ENCODE peak calls at places on chromosomes 3 and 15, in four cellular contexts. One of them, this sample, is unnamed.

GRCh38 chr3:138338816-138339215 is 9.2 kb upstream of the NME9 start:
- DNase-seq in cardiac muscle cell: no peak
- DNase-seq in body of pancreas: no peak
- DNase-seq in left lung: no peak
- DNase-seq in this sample: no peak

GRCh38 chr15:101033801-101034200 is 114.6 kb downstream of the LRRK1 start:
- DNase-seq in cardiac muscle cell: no peak
- DNase-seq in body of pancreas: no peak
- DNase-seq in left lung: no peak
- DNase-seq in this sample: no peak

GRCh38 chr3:69649120-69649519 is 90.1 kb upstream of the MITF start:
- DNase-seq in cardiac muscle cell: no peak
- DNase-seq in body of pancreas: no peak
- DNase-seq in left lung: no peak
- DNase-seq in this sample: no peak

GRCh38 chr3:98395111-98395510 is 4.6 kb downstream of the OR5K3 start:
- DNase-seq in cardiac muscle cell: no peak
- DNase-seq in body of pancreas: no peak
- DNase-seq in left lung: no peak
- DNase-seq in this sample: peak

GRCh38 chr3:143585720-143586456 is 262.4 kb downstream of the SLC9A9 start:
- DNase-seq in cardiac muscle cell: no peak
- DNase-seq in body of pancreas: no peak
- DNase-seq in left lung: no peak
- DNase-seq in this sample: no peak

GRCh38 chr3:140091143-140091542 is 156.2 kb downstream of the CLSTN2 start:
- DNase-seq in cardiac muscle cell: no peak
- DNase-seq in body of pancreas: no peak
- DNase-seq in left lung: no peak
- DNase-seq in this sample: no peak

GRCh38 chr3:46959169-46959515 is 17.4 kb downstream of the CCDC12 start:
- DNase-seq in cardiac muscle cell: no peak
- DNase-seq in body of pancreas: no peak
- DNase-seq in left lung: no peak
- DNase-seq in this sample: no peak

GRCh38 chr15:68650901-68651709 is 72.3 kb downstream of the CORO2B start:
- DNase-seq in cardiac muscle cell: peak
- DNase-seq in body of pancreas: peak
- DNase-seq in left lung: no peak
- DNase-seq in this sample: no peak

GRCh38 chr15:78004919-78005634 is 72.4 kb downstream of the TBC1D2B start:
- DNase-seq in cardiac muscle cell: no peak
- DNase-seq in body of pancreas: peak
- DNase-seq in left lung: peak
- DNase-seq in this sample: peak

GRCh38 chr3:27568393-27568792 is 84.2 kb upstream of the SLC4A7 start:
- DNase-seq in cardiac muscle cell: no peak
- DNase-seq in body of pancreas: no peak
- DNase-seq in left lung: peak
- DNase-seq in this sample: peak

GRCh38 chr3:119034256-119035013 is at the start of gene IGSF11:
- DNase-seq in cardiac muscle cell: peak
- DNase-seq in body of pancreas: peak
- DNase-seq in left lung: peak
- DNase-seq in this sample: peak

GRCh38 chr3:165839296-165840076 is 2.3 kb upstream of the BCHE start:
- DNase-seq in cardiac muscle cell: no peak
- DNase-seq in body of pancreas: no peak
- DNase-seq in left lung: no peak
- DNase-seq in this sample: no peak

GRCh38 chr3:56702487-56703315 is 19.6 kb upstream of the TASOR start:
- DNase-seq in cardiac muscle cell: peak
- DNase-seq in body of pancreas: peak
- DNase-seq in left lung: no peak
- DNase-seq in this sample: no peak

GRCh38 chr3:31968391-31968926 is 12.6 kb downstream of the OSBPL10 start:
- DNase-seq in cardiac muscle cell: no peak
- DNase-seq in body of pancreas: no peak
- DNase-seq in left lung: no peak
- DNase-seq in this sample: no peak
- H3K4me3 ChIP-seq in cardiac muscle cell: no peak
- H3K4me3 ChIP-seq in body of pancreas: no peak
- H3K4me3 ChIP-seq in left lung: no peak
- H3K4me3 ChIP-seq in this sample: no peak

GRCh38 chr3:194134231-194134756 is 1.7 kb upstream of the HES1 start:
- DNase-seq in cardiac muscle cell: peak
- DNase-seq in body of pancreas: no peak
- DNase-seq in left lung: peak
- DNase-seq in this sample: no peak
- H3K27ac ChIP-seq in cardiac muscle cell: peak
- H3K27ac ChIP-seq in body of pancreas: peak
- H3K27ac ChIP-seq in left lung: peak
- H3K27ac ChIP-seq in this sample: peak

DNA sequence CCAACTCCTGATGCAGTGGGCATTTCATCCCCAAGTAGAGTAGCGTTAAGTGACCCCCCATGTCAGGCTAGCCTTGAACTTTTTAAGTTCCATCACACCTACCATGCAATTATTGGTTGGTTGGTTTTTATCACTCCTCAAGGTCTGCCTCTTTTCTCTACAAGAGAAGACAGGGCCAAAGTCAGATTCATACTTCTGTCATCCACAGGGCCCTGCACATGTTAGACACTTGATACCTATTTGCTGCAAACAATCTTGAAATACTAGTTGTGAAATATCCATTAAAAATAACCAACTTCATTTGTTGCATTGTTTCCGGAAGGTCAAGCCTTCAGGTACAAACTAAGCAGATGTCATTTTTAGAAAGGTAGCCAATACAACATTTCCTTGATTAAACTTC is 1.2 kb downstream of the CMSS1 start:
- DNase-seq in cardiac muscle cell: no peak
- DNase-seq in body of pancreas: no peak
- DNase-seq in left lung: no peak
- DNase-seq in this sample: no peak
- H3K4me3 ChIP-seq in cardiac muscle cell: peak
- H3K4me3 ChIP-seq in body of pancreas: no peak
- H3K4me3 ChIP-seq in left lung: no peak
- H3K4me3 ChIP-seq in this sample: peak

DNA sequence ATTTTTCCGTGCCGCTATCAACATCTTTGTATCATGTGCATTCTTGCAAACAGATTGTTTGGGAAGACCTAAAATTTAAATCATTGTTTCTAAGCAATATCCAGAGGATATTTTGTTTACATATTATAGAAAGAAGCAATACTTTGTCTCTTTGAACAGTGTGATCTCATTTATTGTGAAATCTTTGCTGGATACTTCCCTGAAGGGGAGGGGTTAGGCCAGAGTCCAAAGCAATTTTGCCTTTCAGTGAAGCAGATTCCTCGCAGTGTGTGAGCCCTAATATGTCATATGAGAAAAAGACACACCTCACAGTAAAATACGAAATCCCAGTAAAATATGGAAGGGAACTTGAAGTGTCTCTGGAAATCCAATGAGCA is 158.7 kb upstream of the SLCO3A1 start:
- DNase-seq in cardiac muscle cell: no peak
- DNase-seq in body of pancreas: peak
- DNase-seq in left lung: no peak
- DNase-seq in this sample: no peak
- H3K27ac ChIP-seq in cardiac muscle cell: no peak
- H3K27ac ChIP-seq in body of pancreas: no peak
- H3K27ac ChIP-seq in left lung: peak
- H3K27ac ChIP-seq in this sample: peak

GRCh38 chr3:23169551-23169950 is 33.6 kb upstream of the UBE2E2 start:
- DNase-seq in cardiac muscle cell: no peak
- DNase-seq in body of pancreas: no peak
- DNase-seq in left lung: no peak
- DNase-seq in this sample: no peak

GRCh38 chr3:23172059-23172458 is 31.1 kb upstream of the UBE2E2 start:
- DNase-seq in cardiac muscle cell: no peak
- DNase-seq in body of pancreas: no peak
- DNase-seq in left lung: no peak
- DNase-seq in this sample: no peak

GRCh38 chr3:23170306-23170705 is 32.8 kb upstream of the UBE2E2 start:
- DNase-seq in cardiac muscle cell: no peak
- DNase-seq in body of pancreas: no peak
- DNase-seq in left lung: no peak
- DNase-seq in this sample: no peak

GRCh38 chr3:23174426-23175039 is 28.6 kb upstream of the UBE2E2 start:
- DNase-seq in cardiac muscle cell: peak
- DNase-seq in body of pancreas: no peak
- DNase-seq in left lung: no peak
- DNase-seq in this sample: no peak

GRCh38 chr3:23175361-23176073 is 27.6 kb upstream of the UBE2E2 start:
- DNase-seq in cardiac muscle cell: no peak
- DNase-seq in body of pancreas: no peak
- DNase-seq in left lung: no peak
- DNase-seq in this sample: no peak
- H3K4me3 ChIP-seq in cardiac muscle cell: no peak
- H3K4me3 ChIP-seq in body of pancreas: no peak
- H3K4me3 ChIP-seq in left lung: no peak
- H3K4me3 ChIP-seq in this sample: no peak

GRCh38 chr15:63369766-63370165 is 11.9 kb downstream of the CA12 start:
- DNase-seq in cardiac muscle cell: no peak
- DNase-seq in body of pancreas: no peak
- DNase-seq in left lung: no peak
- DNase-seq in this sample: no peak
- H3K27ac ChIP-seq in cardiac muscle cell: no peak
- H3K27ac ChIP-seq in body of pancreas: no peak
- H3K27ac ChIP-seq in left lung: no peak
- H3K27ac ChIP-seq in this sample: no peak

GRCh38 chr3:25555695-25556094 is 109.0 kb downstream of the TOP2B start:
- DNase-seq in cardiac muscle cell: no peak
- DNase-seq in body of pancreas: no peak
- DNase-seq in left lung: no peak
- DNase-seq in this sample: no peak

GRCh38 chr3:25552251-25552650 is 112.5 kb downstream of the TOP2B start:
- DNase-seq in cardiac muscle cell: no peak
- DNase-seq in body of pancreas: no peak
- DNase-seq in left lung: no peak
- DNase-seq in this sample: no peak

GRCh38 chr3:25557641-25558040 is 107.1 kb downstream of the TOP2B start:
- DNase-seq in cardiac muscle cell: no peak
- DNase-seq in body of pancreas: no peak
- DNase-seq in left lung: no peak
- DNase-seq in this sample: no peak

GRCh38 chr3:25556504-25556903 is 108.2 kb downstream of the TOP2B start:
- DNase-seq in cardiac muscle cell: no peak
- DNase-seq in body of pancreas: no peak
- DNase-seq in left lung: no peak
- DNase-seq in this sample: no peak

DNA sequence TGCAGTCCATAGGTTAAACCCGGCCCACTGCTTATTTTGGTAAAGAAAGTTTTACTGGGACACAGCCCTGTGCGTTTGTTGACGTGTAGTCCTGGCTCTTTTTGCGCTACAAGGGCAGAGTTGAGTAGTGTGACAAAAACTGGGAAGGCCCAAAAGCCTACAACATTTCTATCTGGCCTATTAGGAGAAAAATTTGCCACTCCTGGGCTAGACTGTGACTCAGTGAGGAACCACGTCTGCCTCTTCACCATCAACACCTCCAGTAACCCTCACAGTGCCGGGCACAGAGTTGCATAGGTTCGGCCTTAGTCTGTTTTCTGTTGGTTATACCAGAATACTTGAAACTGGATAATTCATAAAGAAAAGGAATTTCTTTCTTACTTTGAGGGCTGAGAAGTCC is 110.3 kb downstream of the TOP2B start:
- DNase-seq in cardiac muscle cell: no peak
- DNase-seq in body of pancreas: no peak
- DNase-seq in left lung: no peak
- DNase-seq in this sample: no peak
- H3K4me3 ChIP-seq in cardiac muscle cell: no peak
- H3K4me3 ChIP-seq in body of pancreas: no peak
- H3K4me3 ChIP-seq in left lung: no peak
- H3K4me3 ChIP-seq in this sample: no peak

DNA sequence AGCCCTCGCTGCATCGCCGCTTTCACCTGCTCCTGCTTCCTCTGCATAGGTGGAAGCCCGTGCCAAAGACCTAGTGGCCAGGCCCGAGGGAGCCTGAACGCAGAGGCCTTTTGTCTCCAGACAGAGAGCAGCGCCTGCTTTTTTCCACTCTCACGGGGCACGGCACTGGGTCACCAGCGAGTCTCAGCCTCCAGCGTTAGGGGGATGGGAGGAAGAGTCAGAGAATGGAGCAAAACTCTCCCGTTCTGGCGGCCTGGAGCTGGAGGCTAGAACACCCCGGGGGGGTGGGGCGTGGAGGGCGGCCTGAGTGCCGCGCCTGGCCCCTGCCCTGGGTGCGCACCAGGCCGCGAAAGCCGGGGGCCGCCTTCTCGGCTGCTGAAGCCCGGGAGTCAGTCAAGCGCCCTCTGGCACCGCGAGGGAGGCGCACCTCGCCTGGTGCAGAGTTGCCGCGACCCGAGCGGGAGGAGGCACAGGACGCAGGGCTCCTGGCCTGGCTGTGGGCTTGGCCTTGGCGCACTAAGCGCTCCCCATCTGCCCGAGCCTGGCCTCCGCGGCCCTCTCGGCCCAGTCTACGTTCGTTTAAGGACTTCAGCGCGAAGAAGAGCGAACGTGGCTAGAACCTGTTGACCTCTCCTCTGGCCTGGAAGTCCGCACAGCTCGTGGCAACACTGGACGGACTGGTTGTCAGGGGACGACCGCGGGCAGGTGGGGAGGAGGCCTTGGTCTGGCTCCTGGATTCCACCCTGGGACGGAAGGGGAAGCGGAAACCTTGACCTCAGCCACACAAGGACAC is 21.5 kb downstream of the NR2F2 start:
- DNase-seq in cardiac muscle cell: peak
- DNase-seq in body of pancreas: no peak
- DNase-seq in left lung: no peak
- DNase-seq in this sample: no peak
- H3K27ac ChIP-seq in cardiac muscle cell: no peak
- H3K27ac ChIP-seq in body of pancreas: no peak
- H3K27ac ChIP-seq in left lung: peak
- H3K27ac ChIP-seq in this sample: peak